ENCODE peak calls at places on chromosome 13, in eight cellular contexts. M is IMR-90, P is stomach, W is cardiac muscle cell, V is BE2C, Q is heart right ventricle, G is mammary epithelial cell, L is astrocyte. E is an unnamed sample.
A peak's percentile ranks its signal among the peaks of the same experiment; 100 is the strongest.

GRCh38 chr13:109867766-109868165 is 81.4 kb upstream of the IRS2 start:
- DNase-seq in M (no peak), P (no peak), W (no peak), V (no peak), Q (no peak), G (no peak), L (no peak), E (no peak)

GRCh38 chr13:33172400-33172799 is 113.2 kb downstream of the STARD13 start:
- DNase-seq in M (no peak), P (no peak), W (no peak), V (no peak), Q (no peak), G (no peak), L (no peak), E (peak; percentile 60)

GRCh38 chr13:30224732-30225131 is 82.6 kb downstream of the KATNAL1 start:
- DNase-seq in M (peak; percentile 30), P (no peak), W (no peak), V (no peak), Q (no peak), G (peak; percentile 66), L (peak; percentile 34), E (no peak)

GRCh38 chr13:113672002-113672651 is 5.1 kb downstream of the GRK1 start:
- DNase-seq in M (no peak), P (no peak), W (no peak), V (peak; percentile 13), Q (no peak), G (no peak), L (no peak), E (no peak)

GRCh38 chr13:24232474-24232873 is 72.0 kb downstream of the SPATA13 start:
- DNase-seq in M (no peak), P (no peak), W (no peak), V (no peak), Q (no peak), G (no peak), L (no peak), E (no peak)

GRCh38 chr13:100506154-100506553 is 82.4 kb downstream of the GGACT start:
- DNase-seq in M (no peak), P (no peak), W (no peak), V (no peak), Q (no peak), G (no peak), L (no peak), E (no peak)

GRCh38 chr13:113001251-113002140 is 32.5 kb downstream of the MCF2L start:
- DNase-seq in M (peak; percentile 3), P (peak; percentile 68), W (peak; percentile 91), V (peak; percentile 91), Q (no peak), G (no peak), L (peak; percentile 4), E (no peak)

GRCh38 chr13:80012281-80012680 is 328.6 kb downstream of the SPRY2 start:
- DNase-seq in M (no peak), P (no peak), W (no peak), V (peak; percentile 46), Q (no peak), G (no peak), L (no peak), E (no peak)

GRCh38 chr13:73803997-73804396 is 330.2 kb downstream of the KLF12 start:
- DNase-seq in M (peak; percentile 74), P (no peak), W (no peak), V (no peak), Q (no peak), G (peak; percentile 56), L (peak; percentile 58), E (no peak)

GRCh38 chr13:78413887-78414553 is 189.3 kb downstream of the POU4F1 start:
- DNase-seq in M (no peak), P (no peak), W (no peak), V (no peak), Q (no peak), G (no peak), L (no peak), E (no peak)

GRCh38 chr13:29702912-29703351 is 107.4 kb upstream of the SLC7A1 start:
- DNase-seq in M (peak; percentile 69), P (no peak), W (no peak), V (peak; percentile 65), Q (peak; percentile 39), G (peak; percentile 90), L (peak; percentile 87), E (peak; percentile 24)

GRCh38 chr13:110306960-110307696 is at the start of the genes COL4A1 and COL4A2:
- DNase-seq in M (peak; percentile 77), P (no peak), W (peak; percentile 81), V (no peak), Q (peak; percentile 81), G (peak; percentile 75), L (peak; percentile 66), E (peak; percentile 47)

GRCh38 chr13:99380921-99381645 is 73.9 kb upstream of the GPR183 start:
- DNase-seq in M (peak; percentile 7), P (no peak), W (no peak), V (no peak), Q (no peak), G (no peak), L (no peak), E (no peak)

GRCh38 chr13:29901714-29902631 is 51.6 kb upstream of the UBL3 start:
- DNase-seq in M (peak; percentile 97), P (no peak), W (no peak), V (peak; percentile 32), Q (no peak), G (peak; percentile 92), L (peak; percentile 98), E (no peak)

GRCh38 chr13:89568746-89569145 is 1778.7 kb upstream of the MIR17HG start:
- DNase-seq in M (no peak), P (no peak), W (no peak), V (no peak), Q (no peak), G (no peak), L (no peak), E (no peak)

GRCh38 chr13:44815507-44816074 is 173.7 kb downstream of the NUFIP1 start:
- DNase-seq in M (peak; percentile 98), P (no peak), W (peak; percentile 18), V (no peak), Q (no peak), G (peak; percentile 92), L (peak; percentile 99), E (no peak)

GRCh38 chr13:111093136-111093535 is 22.0 kb upstream of the ARHGEF7 start:
- DNase-seq in M (no peak), P (no peak), W (no peak), V (no peak), Q (no peak), G (no peak), L (no peak), E (no peak)

GRCh38 chr13:80173224-80173623 is 167.7 kb downstream of the SPRY2 start:
- DNase-seq in M (no peak), P (no peak), W (no peak), V (no peak), Q (peak; percentile 20), G (no peak), L (no peak), E (peak; percentile 13)

GRCh38 chr13:45932172-45932571 is 80.6 kb upstream of the SIAH3 start:
- DNase-seq in M (no peak), P (no peak), W (no peak), V (no peak), Q (no peak), G (no peak), L (no peak), E (no peak)

GRCh38 chr13:40812102-40812501 is 22.7 kb downstream of the SLC25A15 start:
- DNase-seq in M (no peak), P (no peak), W (no peak), V (no peak), Q (no peak), G (no peak), L (no peak), E (no peak)

GRCh38 chr13:38002596-38002995 is 133.0 kb upstream of the TRPC4 start:
- DNase-seq in M (no peak), P (no peak), W (no peak), V (no peak), Q (no peak), G (no peak), L (no peak), E (no peak)

GRCh38 chr13:77919351-77920294 is 992 bp upstream of the EDNRB start:
- DNase-seq in M (peak; percentile 15), P (no peak), W (peak; percentile 69), V (peak; percentile 26), Q (peak; percentile 51), G (no peak), L (peak; percentile 20), E (peak; percentile 27)

DNA sequence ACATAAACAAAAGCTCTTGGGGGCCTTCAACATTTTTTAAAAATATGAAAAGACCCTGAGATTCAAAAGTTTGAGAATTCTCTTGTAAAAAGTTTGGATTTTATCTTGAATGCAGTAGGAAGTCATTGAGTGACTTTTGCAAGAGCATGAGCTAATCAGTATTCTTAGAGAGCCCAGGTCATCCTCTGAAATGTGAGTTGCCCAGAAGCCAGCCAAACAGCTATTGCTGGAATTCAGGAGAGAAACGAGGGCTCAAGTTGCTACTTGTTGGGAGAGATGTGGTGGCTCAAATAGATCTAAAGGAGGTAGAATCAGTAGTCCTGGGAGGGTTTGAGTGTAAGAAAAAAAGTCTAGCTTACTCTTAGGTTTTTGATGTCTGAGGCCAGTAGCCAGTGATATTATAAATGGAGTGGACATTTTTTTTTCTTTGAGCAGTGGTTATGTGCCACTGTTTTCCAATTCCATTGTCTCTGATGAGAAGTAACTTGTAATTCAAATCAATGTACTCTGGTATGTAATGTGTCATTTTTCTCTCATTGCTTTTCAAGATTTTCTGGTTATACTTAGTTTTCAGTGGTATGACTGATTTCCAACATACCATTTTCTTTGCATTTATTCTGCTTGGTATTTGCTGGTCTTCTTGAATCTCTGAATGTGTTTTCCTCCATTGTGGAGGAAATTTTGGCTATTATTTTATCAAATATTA is 30.7 kb downstream of the LMO7 start:
- DNase-seq in M (peak; percentile 79), P (no peak), W (no peak), V (no peak), Q (no peak), G (peak; percentile 90), L (peak; percentile 70), E (peak; percentile 61)
- H3K4me3 ChIP-seq in M (no peak overlapping the region), P (no peak overlapping the region), W (no peak overlapping the region), V (no peak overlapping the region), Q (no peak overlapping the region), G (no peak overlapping the region), L (no peak overlapping the region), E (no peak overlapping the region)

DNA sequence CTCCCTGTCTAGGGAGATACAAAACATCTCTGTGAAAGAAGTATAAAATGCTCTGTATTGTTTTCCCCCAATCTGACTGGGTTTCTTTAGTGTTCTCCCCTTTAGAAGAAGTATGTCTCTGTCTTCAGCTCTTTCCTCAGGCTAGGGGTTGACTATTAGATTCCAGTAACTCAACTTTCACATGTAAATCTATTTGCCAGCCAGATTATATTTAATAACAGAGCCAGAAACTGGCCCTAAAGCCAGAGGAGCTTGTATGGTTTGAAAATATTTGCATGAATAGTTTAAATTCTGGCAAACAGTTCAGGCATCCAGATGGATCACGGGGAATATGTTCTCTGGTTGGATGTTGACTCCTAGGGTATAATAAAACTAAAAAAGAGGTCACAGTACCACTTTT is 22.3 kb upstream of the CYSLTR2 start:
- DNase-seq in M (no peak), P (no peak), W (no peak), V (no peak), Q (no peak), G (no peak), L (peak; percentile 36), E (no peak)
- H3K9me3 ChIP-seq in M (peaks cover 3% of the 10 kb centered on the region), P (peaks cover under 1% of the 10 kb centered on the region), W (no peaks in the 10 kb centered on the region), V (peaks cover 6% of the 10 kb centered on the region), Q (peaks cover 23% of the 10 kb centered on the region), G (no peaks in the 10 kb centered on the region), L (no peaks in the 10 kb centered on the region), E (no peaks in the 10 kb centered on the region)

GRCh38 chr13:70310720-70311119 is 202.5 kb upstream of the KLHL1 start:
- DNase-seq in M (no peak), P (peak; percentile 39), W (peak; percentile 72), V (peak; percentile 67), Q (no peak), G (peak; percentile 14), L (peak; percentile 2), E (no peak)
- TF ChIP-seq CTCF in M (no peak), P (peak; percentile 28), W (no peak), V (peak; percentile 76), Q (no peak), G (peak; percentile 28), L (peak; percentile 47), E (no peak)

GRCh38 chr13:27404680-27405079 is 19.7 kb upstream of the GTF3A start:
- DNase-seq in M (no peak), P (peak; percentile 59), W (no peak), V (no peak), Q (no peak), G (no peak), L (no peak), E (no peak)
- H3K4me3 ChIP-seq in M (no peak overlapping the region), P (peak overlapping the region; percentile 2), W (no peak overlapping the region), V (no peak overlapping the region), Q (no peak overlapping the region), G (no peak overlapping the region), L (no peak overlapping the region), E (no peak overlapping the region)

E was measured in gastrocnemius medialis.